ENCODE peak calls at places on chromosomes 2 and 18, in five cellular contexts. R is A549, S is tibial nerve, A is ovary, O is lower leg skin. L is an unnamed sample.

GRCh38 chr18:55780591-55781071 is 192.6 kb upstream of the TCF4 start:
- DNase-seq in O (no peak), S (no peak), A (no peak), R (no peak), L (no peak)

GRCh38 chr2:121285077-121285449 is at the start of gene TFCP2L1:
- DNase-seq in S (no peak), R (peak; percentile 43), A (no peak), O (no peak), L (no peak)

GRCh38 chr2:17646096-17646554 is 105.6 kb downstream of the VSNL1 start:
- DNase-seq in O (no peak), A (peak; percentile 51), R (peak; percentile 75), S (no peak), L (peak; percentile 49)

GRCh38 chr2:176502619-176503018 is 233.4 kb downstream of the MTX2 start:
- DNase-seq in S (no peak), A (no peak), R (no peak), O (no peak), L (no peak)

GRCh38 chr2:1593371-1594205 is 150.7 kb downstream of the PXDN start:
- DNase-seq in A (peak; percentile 57), R (peak; percentile 15), O (peak; percentile 82), S (no peak), L (peak; percentile 69)

GRCh38 chr2:6692819-6693218 is 172.9 kb downstream of the CMPK2 start:
- DNase-seq in S (no peak), R (no peak), O (no peak), A (no peak), L (no peak)

GRCh38 chr2:109352066-109352897 is 223.3 kb downstream of the SH3RF3 start:
- DNase-seq in S (no peak), A (no peak), O (peak; percentile 82), R (no peak), L (no peak)

GRCh38 chr2:190882327-190882766 is 1.7 kb downstream of the GLS start:
- DNase-seq in S (no peak), R (no peak), A (no peak), O (no peak), L (no peak)

DNA sequence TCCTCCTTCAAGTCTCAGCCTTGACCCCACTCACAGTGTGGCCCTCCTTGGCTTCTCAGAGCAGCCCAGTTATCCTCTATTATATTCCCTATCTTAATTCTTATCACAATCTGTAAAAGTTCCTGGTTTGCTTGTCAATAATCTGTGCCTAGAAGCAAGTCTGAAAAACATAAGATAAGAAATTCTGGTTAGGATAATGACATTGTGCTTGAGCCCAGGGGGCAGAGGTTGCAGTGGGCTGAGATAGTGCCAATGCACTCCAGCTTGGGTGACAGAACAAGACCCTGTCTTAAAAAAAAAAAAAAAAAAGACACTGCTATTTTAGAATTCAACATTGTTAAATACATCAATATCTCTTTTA is 63.9 kb downstream of the TMEM131 start:
- DNase-seq in O (no peak), S (no peak), R (no peak), A (no peak), L (no peak)
- H3K4me3 ChIP-seq in O (no peak overlapping the region), S (no peak overlapping the region), R (no peak overlapping the region), A (no peak overlapping the region), L (no peak overlapping the region)

GRCh38 chr2:42973771-42974170 is 181.4 kb upstream of the HAAO start:
- DNase-seq in S (peak; percentile 5), A (no peak), O (no peak), R (no peak), L (peak; percentile 46)

GRCh38 chr2:42976400-42976799 is 184.0 kb upstream of the HAAO start:
- DNase-seq in S (no peak), R (no peak), O (no peak), A (no peak), L (no peak)

GRCh38 chr2:42974303-42974696 is 181.9 kb upstream of the HAAO start:
- DNase-seq in S (no peak), O (no peak), R (no peak), A (no peak), L (no peak)

GRCh38 chr2:42974697-42975357 is 182.4 kb upstream of the HAAO start:
- DNase-seq in O (peak; percentile 96), S (peak; percentile 83), A (peak; percentile 85), R (peak; percentile 64), L (peak; percentile 83)

GRCh38 chr2:42975358-42975717 is 183.0 kb upstream of the HAAO start:
- DNase-seq in O (no peak), R (no peak), S (no peak), A (no peak), L (no peak)
- TF ChIP-seq CTCF in O (no peak), R (peak; percentile 11), S (no peak), A (no peak), L (no peak)

GRCh38 chr2:101690547-101691182 is 6.8 kb upstream of the MAP4K4 start:
- DNase-seq in R (no peak), S (no peak), A (no peak), O (no peak), L (no peak)

GRCh38 chr2:101693991-101694588 is 3.4 kb upstream of the MAP4K4 start:
- DNase-seq in S (no peak), A (no peak), R (no peak), O (no peak), L (no peak)

GRCh38 chr2:101692766-101693165 is 4.7 kb upstream of the MAP4K4 start:
- DNase-seq in S (no peak), O (no peak), A (no peak), R (no peak), L (no peak)

GRCh38 chr2:101689120-101689827 is 8.2 kb upstream of the MAP4K4 start:
- DNase-seq in A (no peak), R (no peak), O (no peak), S (no peak), L (no peak)

DNA sequence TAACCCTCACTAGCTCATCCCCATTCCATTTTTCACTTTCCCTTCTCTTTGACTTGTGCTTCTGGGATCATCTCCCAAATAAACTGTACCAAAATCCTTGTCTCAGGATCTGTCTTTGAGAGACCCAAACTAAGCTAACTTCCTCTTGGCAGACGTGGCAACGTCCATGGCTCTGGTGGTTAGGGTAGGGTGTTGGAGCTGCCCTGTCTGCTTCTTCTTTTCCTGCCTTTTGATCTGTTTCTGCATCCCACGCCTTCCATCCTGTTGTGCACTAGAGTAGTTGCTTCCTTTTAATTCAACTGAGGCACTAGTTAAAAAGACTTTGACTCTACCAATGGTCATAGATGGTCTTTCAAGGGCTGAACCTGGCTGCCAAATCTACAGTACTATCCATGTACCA is 5.5 kb upstream of the MAP4K4 start:
- DNase-seq in A (no peak), S (no peak), R (no peak), O (no peak), L (no peak)
- TF ChIP-seq POLR2A in A (no peak), S (no peak), R (no peak), O (no peak), L (no peak)

GRCh38 chr2:134252092-134252775 is 1.6 kb upstream of the MGAT5 start:
- DNase-seq in A (no peak), O (no peak), R (no peak), S (no peak), L (no peak)

GRCh38 chr2:134248913-134249312 is 5.0 kb upstream of the MGAT5 start:
- DNase-seq in R (no peak), O (no peak), S (no peak), A (no peak), L (no peak)

GRCh38 chr2:134249755-134250154 is 4.1 kb upstream of the MGAT5 start:
- DNase-seq in R (no peak), O (no peak), S (no peak), A (no peak), L (no peak)

GRCh38 chr2:134253117-134253704 is 661 bp upstream of the MGAT5 start:
- DNase-seq in R (no peak), A (no peak), S (no peak), O (no peak), L (no peak)

GRCh38 chr2:134250840-134251461 is 2.9 kb upstream of the MGAT5 start:
- DNase-seq in A (no peak), R (no peak), O (no peak), S (no peak), L (no peak)
- H3K4me3 ChIP-seq in A (no peak overlapping the region), R (no peak overlapping the region), O (no peak overlapping the region), S (no peak overlapping the region), L (no peak overlapping the region)

GRCh38 chr2:15967415-15968279 is 27.3 kb downstream of the MYCN start:
- DNase-seq in S (no peak), O (peak; percentile 58), A (no peak), R (no peak), L (no peak)

GRCh38 chr2:15963977-15964670 is 23.8 kb downstream of the MYCN start:
- DNase-seq in O (peak; percentile 43), S (no peak), A (no peak), R (no peak), L (no peak)

GRCh38 chr2:15965564-15966019 is 25.2 kb downstream of the MYCN start:
- DNase-seq in S (no peak), A (no peak), R (no peak), O (peak; percentile 58), L (no peak)

GRCh38 chr2:15968280-15969178 is 28.2 kb downstream of the MYCN start:
- DNase-seq in S (no peak), R (no peak), A (no peak), O (peak; percentile 78), L (no peak)

GRCh38 chr2:15964936-15965563 is 24.7 kb downstream of the MYCN start:
- DNase-seq in O (peak; percentile 73), S (no peak), A (no peak), R (no peak), L (no peak)
- TF ChIP-seq CTCF in O (no peak), S (no peak), A (no peak), R (no peak), L (no peak)

GRCh38 chr2:164972216-164972615 is 16.9 kb upstream of the SLC38A11 start:
- DNase-seq in O (no peak), A (no peak), R (no peak), S (no peak), L (no peak)
- TF ChIP-seq POLR2A in O (no peak), A (no peak), R (no peak), S (no peak), L (no peak)